ENCODE peak calls at places on chromosomes 7 and 10, in six cellular contexts. W, J, O, C, N and H are unnamed samples.

GRCh38 chr7:151137076-151137611 is 30.4 kb downstream of the GBX1 start:
- DNase-seq in W (no peak), J (no peak), O (no peak), C (no peak), N (no peak), H (peak; percentile 12)

GRCh38 chr10:34905200-34905927 is 90.3 kb upstream of the PARD3 start:
- DNase-seq in W (no peak), J (no peak), O (no peak), C (no peak), N (no peak), H (no peak)

GRCh38 chr7:600149-600814 is 80.6 kb upstream of the PDGFA start:
- DNase-seq in W (no peak), J (no peak), O (no peak), C (no peak), N (no peak), H (no peak)

GRCh38 chr7:5417106-5418071 is 6.2 kb downstream of the TNRC18 start:
- DNase-seq in W (peak; percentile 57), J (no peak), O (no peak), C (no peak), N (no peak), H (no peak)

GRCh38 chr7:92823042-92823441 is 13.3 kb downstream of the CDK6 start:
- DNase-seq in W (no peak), J (no peak), O (no peak), C (no peak), N (no peak), H (no peak)

GRCh38 chr7:32102432-32102851 is 32.2 kb upstream of the PDE1C start:
- DNase-seq in W (no peak), J (no peak), O (no peak), C (no peak), N (no peak), H (no peak)

GRCh38 chr10:72170263-72170662 is 45.5 kb upstream of the ANAPC16 start:
- DNase-seq in W (peak; percentile 81), J (peak; percentile 84), O (no peak), C (no peak), N (no peak), H (no peak)

GRCh38 chr10:72248477-72249151 is 25.1 kb upstream of the DDIT4 start:
- DNase-seq in W (peak; percentile 76), J (peak; percentile 87), O (peak; percentile 74), C (peak; percentile 61), N (no peak), H (peak; percentile 58)

GRCh38 chr10:122515588-122516231 is 44.8 kb upstream of the DMBT1 start:
- DNase-seq in W (no peak), J (no peak), O (no peak), C (no peak), N (no peak), H (no peak)

GRCh38 chr10:96999987-97000386 is 167.9 kb downstream of the LCOR start:
- DNase-seq in W (no peak), J (no peak), O (no peak), C (no peak), N (no peak), H (no peak)

DNA sequence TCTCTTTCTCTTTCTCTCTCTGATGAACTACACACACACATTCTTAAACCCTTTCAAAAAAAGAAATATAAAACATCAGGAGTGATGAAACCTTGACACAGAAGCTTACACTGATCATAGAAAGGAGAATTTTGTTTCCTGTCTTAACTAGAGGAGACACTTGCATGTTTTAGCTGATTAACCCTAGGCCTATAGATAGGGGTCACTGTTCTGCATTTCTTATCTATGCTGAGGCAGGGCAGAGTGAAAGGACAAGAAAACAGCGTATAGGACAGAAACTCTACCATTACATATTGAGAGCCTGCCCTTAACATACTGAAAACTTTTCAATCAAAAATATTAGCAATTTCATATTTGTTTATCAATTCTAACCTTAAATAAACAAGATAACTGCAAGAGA is 680.6 kb upstream of the MBL2 start:
- DNase-seq in W (no peak), J (no peak), O (no peak), C (no peak), N (no peak), H (no peak)
- TF ChIP-seq CTCF in W (no peak), J (no peak), O (no peak), C (peak; percentile 54), N (no peak), H (no peak)

GRCh38 chr7:33128990-33129805 is at the start of gene BBS9:
- DNase-seq in W (peak; percentile 94), J (peak; percentile 95), O (peak; percentile 99), C (peak; percentile 84), N (peak; percentile 70), H (peak; percentile 88)
- TF ChIP-seq CTCF in W (no peak), J (peak; percentile 25), O (peak; percentile 6), C (peak; percentile 21), N (no peak), H (no peak)

DNA sequence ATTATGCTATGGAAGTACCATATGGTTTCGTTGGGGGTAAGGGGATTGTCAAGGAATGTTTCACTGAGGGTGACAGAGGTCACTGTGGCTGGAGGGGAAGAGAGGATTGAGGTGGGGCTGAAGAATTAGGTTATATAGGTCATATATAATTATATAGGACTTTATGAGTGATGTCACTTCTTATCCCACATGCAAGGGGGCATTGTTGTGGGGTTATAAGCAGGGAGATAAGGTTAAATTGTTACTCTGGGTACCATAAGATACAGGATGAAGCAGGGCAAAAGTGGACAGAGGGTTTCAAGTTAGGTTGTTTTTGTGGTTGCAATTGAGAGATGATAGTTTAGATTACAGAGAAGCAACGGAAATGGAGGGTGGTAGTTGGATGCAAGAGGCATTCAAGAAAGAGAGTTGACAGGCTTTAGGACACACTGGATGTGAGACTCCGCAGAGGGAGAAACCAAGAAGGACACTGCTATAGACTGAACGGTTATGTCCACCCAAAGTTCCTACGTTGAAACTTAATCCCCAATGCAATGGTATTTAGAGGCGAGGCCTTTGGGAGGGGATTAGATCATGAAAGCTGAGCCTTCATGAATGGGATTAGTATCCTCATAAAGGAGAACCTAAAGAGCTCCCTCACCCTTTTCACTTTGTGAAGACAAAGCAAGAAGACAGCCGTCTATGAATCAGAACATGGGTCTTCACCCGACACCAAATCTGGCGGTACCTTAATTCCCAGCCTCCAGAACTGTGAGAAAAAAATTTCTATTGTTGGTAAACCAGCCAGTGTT is 7.0 kb upstream of the PRR15 start:
- DNase-seq in W (no peak), J (no peak), O (no peak), C (no peak), N (no peak), H (no peak)
- TF ChIP-seq CTCF in W (no peak), J (peak; percentile 21), O (no peak), C (peak; percentile 46), N (peak; percentile 11), H (no peak)

DNA sequence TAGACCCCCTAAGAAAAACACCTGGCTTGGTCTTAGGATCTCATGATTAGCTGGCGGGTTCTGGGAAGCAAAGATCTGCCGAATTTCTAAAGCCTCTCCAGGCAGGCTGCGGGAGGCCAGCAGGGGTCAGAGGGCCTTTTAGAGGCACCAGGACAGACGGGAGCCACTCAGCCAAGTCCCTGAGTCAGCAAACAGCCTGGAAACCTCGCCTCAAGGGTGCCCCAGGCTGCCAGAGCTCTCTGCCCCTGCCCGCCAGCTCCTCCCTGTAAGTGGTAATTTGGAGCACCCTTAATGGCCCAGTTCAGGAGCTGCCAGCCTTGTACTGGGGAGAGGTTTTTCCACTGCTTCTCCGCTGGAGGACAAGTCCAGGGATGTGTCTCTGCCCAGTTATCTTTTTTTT is 88.7 kb downstream of the HIP1 start:
- DNase-seq in W (peak; percentile 73), J (no peak), O (no peak), C (no peak), N (no peak), H (no peak)
- TF ChIP-seq CTCF in W (no peak), J (no peak), O (peak; percentile 21), C (no peak), N (no peak), H (no peak)